ENCODE peak calls at places on chromosome X, in nine cellular contexts. I is PC-9, F is PC-3, E is dorsolateral prefrontal cortex, K is GM06990, N is mammary epithelial cell, Q is hepatocyte, Y is AG10803, V is GM12878. W is an unnamed sample.

GRCh38 chrX:84186603-84187358 is 1.2 kb downstream of the RPS6KA6 start:
- DNase-seq in I (peak), N (peak), Y (no peak), V (no peak), Q (peak), E (no peak), F (peak), K (no peak), W (no peak)

GRCh38 chrX:63784346-63784901 is 590 bp downstream of the ARHGEF9 start:
- DNase-seq in F (no peak), N (no peak), K (no peak), V (no peak), Q (peak), I (no peak), E (no peak), Y (no peak), W (no peak)

GRCh38 chrX:84064164-84064563 is 123.8 kb downstream of the RPS6KA6 start:
- DNase-seq in Q (no peak), E (no peak), F (peak), N (no peak), K (no peak), Y (peak), V (no peak), I (no peak), W (no peak)

GRCh38 chrX:115639481-115639880 is 78.5 kb downstream of the PLS3 start:
- DNase-seq in E (no peak), V (no peak), Y (no peak), F (no peak), I (no peak), N (no peak), Q (no peak), K (no peak), W (no peak)

GRCh38 chrX:37989304-37989703 is 17.0 kb upstream of the SYTL5 start:
- DNase-seq in Q (no peak), E (no peak), V (no peak), K (no peak), N (no peak), Y (no peak), I (no peak), F (no peak), W (no peak)

GRCh38 chrX:39491548-39492297 is 606.0 kb downstream of the BCOR start:
- DNase-seq in F (no peak), V (peak), Y (no peak), N (no peak), K (peak), E (no peak), I (no peak), Q (peak), W (no peak)

GRCh38 chrX:136275553-136275952 is 24.4 kb upstream of the MAP7D3 start:
- DNase-seq in F (no peak), N (no peak), Y (no peak), I (no peak), Q (peak), E (no peak), K (no peak), V (no peak), W (no peak)

GRCh38 chrX:8433296-8434094 is 31.1 kb upstream of the VCX3B start:
- DNase-seq in V (no peak), K (no peak), N (peak), I (peak), Y (no peak), Q (no peak), E (no peak), F (peak), W (no peak)

GRCh38 chrX:11244641-11245040 is 48.6 kb upstream of the AMELX start:
- DNase-seq in K (no peak), N (peak), F (peak), I (no peak), Q (no peak), V (no peak), Y (peak), E (no peak), W (no peak)

GRCh38 chrX:135411893-135412292 is 9.9 kb upstream of the SMIM10L2A start:
- DNase-seq in F (peak), K (no peak), E (no peak), Q (no peak), N (peak), V (no peak), I (no peak), Y (no peak), W (no peak)

GRCh38 chrX:132033166-132033565 is 10.1 kb downstream of the STK26 start:
- DNase-seq in F (no peak), E (no peak), N (no peak), V (no peak), Y (no peak), Q (no peak), K (no peak), I (no peak), W (no peak)
- TF ChIP-seq CTCF in F (no peak), E (no peak), N (no peak), V (no peak), Y (no peak), Q (no peak), K (no peak), I (no peak), W (no peak)

GRCh38 chrX:21376636-21377035 is 2.4 kb downstream of the CNKSR2 start:
- DNase-seq in E (no peak), N (no peak), V (no peak), F (no peak), Q (no peak), Y (no peak), I (no peak), K (no peak), W (no peak)

GRCh38 chrX:21374163-21374993 is at the start of gene CNKSR2:
- DNase-seq in Q (peak), Y (no peak), E (peak), N (peak), F (peak), V (no peak), I (peak), K (peak), W (no peak)

GRCh38 chrX:21373637-21374162 is 518 bp upstream of the CNKSR2 start:
- DNase-seq in Q (no peak), K (no peak), F (no peak), N (no peak), I (peak), E (no peak), Y (no peak), V (no peak), W (no peak)

GRCh38 chrX:21374994-21375794 is 976 bp downstream of the CNKSR2 start:
- DNase-seq in N (no peak), E (no peak), K (peak), F (no peak), Q (peak), I (no peak), V (no peak), Y (no peak), W (no peak)

GRCh38 chrX:21375795-21376069 is 1.5 kb downstream of the CNKSR2 start:
- DNase-seq in Q (peak), V (no peak), E (no peak), F (no peak), N (no peak), K (no peak), Y (no peak), I (no peak), W (no peak)
- H3K4me3 ChIP-seq in Q (peak), V (no peak), E (peak), F (no peak), N (no peak), K (no peak), Y (no peak), I (no peak), W (peak)

DNA sequence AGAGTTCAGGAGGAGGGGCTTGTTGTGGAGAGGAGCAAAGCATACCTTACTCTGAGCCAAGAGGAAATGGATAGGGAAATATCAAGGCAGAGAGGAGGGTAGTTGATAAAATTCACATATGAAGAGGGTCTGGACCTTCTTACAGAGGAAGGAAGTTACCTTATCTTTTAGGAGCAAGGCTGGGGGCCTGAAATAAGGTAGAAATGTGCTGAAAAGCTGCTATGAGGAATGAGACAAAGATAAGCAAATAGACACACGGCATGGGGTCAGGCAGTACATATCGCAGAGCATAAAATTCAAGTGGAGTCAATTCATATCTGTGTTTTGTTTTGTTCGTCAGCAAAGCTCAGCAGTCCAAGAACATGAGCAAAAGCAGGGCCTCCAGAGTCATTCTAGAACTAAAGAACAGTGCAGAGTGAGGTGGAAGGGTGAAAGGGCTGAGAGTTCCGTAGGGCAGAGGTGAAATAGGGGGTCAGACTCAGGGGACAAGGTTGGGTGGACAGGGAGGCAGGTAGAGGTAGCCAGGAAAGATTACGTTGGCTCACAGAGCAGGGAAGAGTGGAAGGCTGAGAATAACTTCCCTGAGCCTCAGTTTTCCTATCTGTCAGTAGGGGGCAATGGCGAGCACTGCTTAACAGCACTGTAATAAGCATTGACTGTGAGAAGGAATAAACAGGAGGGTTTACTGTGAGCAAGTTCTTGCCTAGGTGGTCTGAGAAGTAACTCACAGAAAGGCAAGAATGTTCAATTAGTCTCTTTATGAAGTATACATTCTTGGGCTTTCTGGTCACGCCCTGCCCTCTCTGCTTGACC is 9.2 kb downstream of the VSIG4 start:
- DNase-seq in E (no peak), V (no peak), N (peak), F (peak), Q (peak), I (no peak), K (no peak), Y (peak), W (no peak)
- TF ChIP-seq CTCF in E (peak), V (peak), N (peak), F (peak), Q (peak), I (peak), K (peak), Y (peak), W (peak)

GRCh38 chrX:3176439-3176820 is 135.2 kb downstream of the ARSF start:
- DNase-seq in E (no peak), V (no peak), Q (peak), N (no peak), Y (peak), I (no peak), K (no peak), F (no peak), W (no peak)

GRCh38 chrX:3181846-3182245 is 140.6 kb downstream of the ARSF start:
- DNase-seq in Y (peak), Q (no peak), V (no peak), K (no peak), N (no peak), I (no peak), E (no peak), F (no peak), W (no peak)

GRCh38 chrX:3177851-3178250 is 136.6 kb downstream of the ARSF start:
- DNase-seq in Y (no peak), F (peak), V (no peak), K (no peak), I (no peak), Q (peak), E (no peak), N (peak), W (no peak)

GRCh38 chrX:3178329-3178728 is 137.1 kb downstream of the ARSF start:
- DNase-seq in F (no peak), V (no peak), Q (no peak), E (no peak), I (no peak), Y (no peak), N (no peak), K (no peak), W (no peak)

GRCh38 chrX:3175659-3176438 is 134.6 kb downstream of the ARSF start:
- DNase-seq in E (no peak), N (no peak), K (no peak), F (no peak), Q (peak), V (no peak), Y (peak), I (no peak), W (no peak)
- H3K4me3 ChIP-seq in E (no peak), N (no peak), K (no peak), F (no peak), Q (no peak), V (no peak), Y (no peak), I (no peak), W (no peak)

GRCh38 chrX:15930585-15930984 is 76.0 kb upstream of the AP1S2 start:
- DNase-seq in E (no peak), K (peak), V (peak), I (no peak), N (peak), F (peak), Y (peak), Q (peak), W (peak)
- TF ChIP-seq CTCF in E (no peak), K (peak), V (peak), I (peak), N (peak), F (peak), Y (peak), Q (peak), W (peak)